ENCODE peak calls at places on chromosomes 5 and 9, in six cellular contexts. One of them, this sample, is unnamed.

GRCh38 chr5:82164957-82165698 is 113.0 kb downstream of the RPS23 start:
- DNase-seq in stimulated activated CD8-positive, alpha-beta memory T cell treated with anti-CD3 and anti-CD28 coated beads, Interleukin-4, amount 100 ng/mL, for 48 hours: no peak
- DNase-seq in A549: peak
- DNase-seq in posterior cingulate gyrus: no peak
- DNase-seq in ACHN: peak
- DNase-seq in NCI-H1092: no peak
- DNase-seq in this sample: peak

GRCh38 chr9:135137398-135137832 is 49.9 kb downstream of the OLFM1 start:
- DNase-seq in stimulated activated CD8-positive, alpha-beta memory T cell treated with anti-CD3 and anti-CD28 coated beads, Interleukin-4, amount 100 ng/mL, for 48 hours: no peak
- DNase-seq in posterior cingulate gyrus: peak
- DNase-seq in A549: no peak
- DNase-seq in ACHN: no peak
- DNase-seq in NCI-H1092: peak
- DNase-seq in this sample: no peak

GRCh38 chr5:5271606-5272321 is 131.6 kb downstream of the ADAMTS16 start:
- DNase-seq in ACHN: no peak
- DNase-seq in A549: no peak
- DNase-seq in NCI-H1092: peak
- DNase-seq in stimulated activated CD8-positive, alpha-beta memory T cell treated with anti-CD3 and anti-CD28 coated beads, Interleukin-4, amount 100 ng/mL, for 48 hours: no peak
- DNase-seq in posterior cingulate gyrus: no peak
- DNase-seq in this sample: no peak

GRCh38 chr5:10124287-10124686 is 125.4 kb downstream of the ATPSCKMT start:
- DNase-seq in A549: no peak
- DNase-seq in NCI-H1092: no peak
- DNase-seq in ACHN: no peak
- DNase-seq in stimulated activated CD8-positive, alpha-beta memory T cell treated with anti-CD3 and anti-CD28 coated beads, Interleukin-4, amount 100 ng/mL, for 48 hours: no peak
- DNase-seq in posterior cingulate gyrus: peak
- DNase-seq in this sample: peak

GRCh38 chr5:65774346-65774745 is 52.3 kb downstream of the NLN start:
- DNase-seq in stimulated activated CD8-positive, alpha-beta memory T cell treated with anti-CD3 and anti-CD28 coated beads, Interleukin-4, amount 100 ng/mL, for 48 hours: no peak
- DNase-seq in ACHN: peak
- DNase-seq in posterior cingulate gyrus: no peak
- DNase-seq in NCI-H1092: no peak
- DNase-seq in A549: no peak
- DNase-seq in this sample: no peak

GRCh38 chr9:88710449-88710848 is 175.5 kb downstream of the NXNL2 start:
- DNase-seq in A549: no peak
- DNase-seq in stimulated activated CD8-positive, alpha-beta memory T cell treated with anti-CD3 and anti-CD28 coated beads, Interleukin-4, amount 100 ng/mL, for 48 hours: no peak
- DNase-seq in posterior cingulate gyrus: no peak
- DNase-seq in NCI-H1092: no peak
- DNase-seq in ACHN: no peak
- DNase-seq in this sample: no peak

GRCh38 chr5:132294728-132295504 is 722 bp downstream of the SLC22A4 start:
- DNase-seq in NCI-H1092: no peak
- DNase-seq in A549: peak
- DNase-seq in ACHN: peak
- DNase-seq in stimulated activated CD8-positive, alpha-beta memory T cell treated with anti-CD3 and anti-CD28 coated beads, Interleukin-4, amount 100 ng/mL, for 48 hours: peak
- DNase-seq in posterior cingulate gyrus: no peak
- DNase-seq in this sample: no peak

GRCh38 chr5:106843812-106844416 is 826.8 kb downstream of the EFNA5 start:
- DNase-seq in ACHN: peak
- DNase-seq in NCI-H1092: no peak
- DNase-seq in posterior cingulate gyrus: no peak
- DNase-seq in stimulated activated CD8-positive, alpha-beta memory T cell treated with anti-CD3 and anti-CD28 coated beads, Interleukin-4, amount 100 ng/mL, for 48 hours: no peak
- DNase-seq in A549: peak
- DNase-seq in this sample: no peak

GRCh38 chr9:129033216-129033615 is 3.2 kb upstream of the MIGA2 start:
- DNase-seq in posterior cingulate gyrus: no peak
- DNase-seq in stimulated activated CD8-positive, alpha-beta memory T cell treated with anti-CD3 and anti-CD28 coated beads, Interleukin-4, amount 100 ng/mL, for 48 hours: no peak
- DNase-seq in NCI-H1092: no peak
- DNase-seq in ACHN: no peak
- DNase-seq in A549: no peak
- DNase-seq in this sample: no peak

GRCh38 chr5:131977212-131977604 is 31.7 kb upstream of the MEIKIN start:
- DNase-seq in NCI-H1092: no peak
- DNase-seq in ACHN: no peak
- DNase-seq in A549: no peak
- DNase-seq in posterior cingulate gyrus: no peak
- DNase-seq in stimulated activated CD8-positive, alpha-beta memory T cell treated with anti-CD3 and anti-CD28 coated beads, Interleukin-4, amount 100 ng/mL, for 48 hours: no peak
- DNase-seq in this sample: no peak

GRCh38 chr5:107301959-107302840 is 368.5 kb downstream of the EFNA5 start:
- DNase-seq in stimulated activated CD8-positive, alpha-beta memory T cell treated with anti-CD3 and anti-CD28 coated beads, Interleukin-4, amount 100 ng/mL, for 48 hours: no peak
- DNase-seq in NCI-H1092: no peak
- DNase-seq in A549: no peak
- DNase-seq in ACHN: no peak
- DNase-seq in posterior cingulate gyrus: no peak
- DNase-seq in this sample: no peak

GRCh38 chr5:154202379-154203260 is 12.1 kb downstream of the GALNT10 start:
- DNase-seq in A549: no peak
- DNase-seq in NCI-H1092: peak
- DNase-seq in stimulated activated CD8-positive, alpha-beta memory T cell treated with anti-CD3 and anti-CD28 coated beads, Interleukin-4, amount 100 ng/mL, for 48 hours: peak
- DNase-seq in ACHN: no peak
- DNase-seq in posterior cingulate gyrus: no peak
- DNase-seq in this sample: no peak

GRCh38 chr5:132098151-132098594 is 24.6 kb downstream of the CSF2 start:
- DNase-seq in posterior cingulate gyrus: no peak
- DNase-seq in stimulated activated CD8-positive, alpha-beta memory T cell treated with anti-CD3 and anti-CD28 coated beads, Interleukin-4, amount 100 ng/mL, for 48 hours: peak
- DNase-seq in A549: no peak
- DNase-seq in ACHN: no peak
- DNase-seq in NCI-H1092: no peak
- DNase-seq in this sample: no peak

GRCh38 chr9:114278881-114279570 is 43.9 kb upstream of the ORM1 start:
- DNase-seq in ACHN: peak
- DNase-seq in posterior cingulate gyrus: peak
- DNase-seq in NCI-H1092: no peak
- DNase-seq in A549: peak
- DNase-seq in stimulated activated CD8-positive, alpha-beta memory T cell treated with anti-CD3 and anti-CD28 coated beads, Interleukin-4, amount 100 ng/mL, for 48 hours: no peak
- DNase-seq in this sample: no peak

GRCh38 chr5:173968154-173968553 is 20.8 kb upstream of the C5orf47 start:
- DNase-seq in ACHN: no peak
- DNase-seq in posterior cingulate gyrus: peak
- DNase-seq in stimulated activated CD8-positive, alpha-beta memory T cell treated with anti-CD3 and anti-CD28 coated beads, Interleukin-4, amount 100 ng/mL, for 48 hours: no peak
- DNase-seq in NCI-H1092: no peak
- DNase-seq in A549: no peak
- DNase-seq in this sample: no peak

GRCh38 chr5:97143715-97144114 is 1.3 kb upstream of the LIX1 start:
- DNase-seq in ACHN: no peak
- DNase-seq in posterior cingulate gyrus: no peak
- DNase-seq in A549: no peak
- DNase-seq in NCI-H1092: no peak
- DNase-seq in stimulated activated CD8-positive, alpha-beta memory T cell treated with anti-CD3 and anti-CD28 coated beads, Interleukin-4, amount 100 ng/mL, for 48 hours: no peak
- DNase-seq in this sample: no peak

GRCh38 chr9:109448223-109448622 is 49.9 kb downstream of the PTPN3 start:
- DNase-seq in ACHN: peak
- DNase-seq in NCI-H1092: no peak
- DNase-seq in posterior cingulate gyrus: no peak
- DNase-seq in stimulated activated CD8-positive, alpha-beta memory T cell treated with anti-CD3 and anti-CD28 coated beads, Interleukin-4, amount 100 ng/mL, for 48 hours: no peak
- DNase-seq in A549: no peak
- DNase-seq in this sample: no peak

GRCh38 chr9:76756273-76756650 is 8.0 kb upstream of the PCA3 start:
- DNase-seq in NCI-H1092: peak
- DNase-seq in stimulated activated CD8-positive, alpha-beta memory T cell treated with anti-CD3 and anti-CD28 coated beads, Interleukin-4, amount 100 ng/mL, for 48 hours: no peak
- DNase-seq in posterior cingulate gyrus: no peak
- DNase-seq in A549: peak
- DNase-seq in ACHN: peak
- DNase-seq in this sample: peak

GRCh38 chr5:26894719-26895263 is 143.6 kb downstream of the CDH9 start:
- DNase-seq in NCI-H1092: no peak
- DNase-seq in stimulated activated CD8-positive, alpha-beta memory T cell treated with anti-CD3 and anti-CD28 coated beads, Interleukin-4, amount 100 ng/mL, for 48 hours: no peak
- DNase-seq in A549: no peak
- DNase-seq in posterior cingulate gyrus: no peak
- DNase-seq in ACHN: peak
- DNase-seq in this sample: no peak

GRCh38 chr9:127570533-127571111 is 41.5 kb upstream of the STXBP1 start:
- DNase-seq in ACHN: peak
- DNase-seq in stimulated activated CD8-positive, alpha-beta memory T cell treated with anti-CD3 and anti-CD28 coated beads, Interleukin-4, amount 100 ng/mL, for 48 hours: no peak
- DNase-seq in NCI-H1092: peak
- DNase-seq in A549: no peak
- DNase-seq in posterior cingulate gyrus: peak
- DNase-seq in this sample: no peak

GRCh38 chr9:125513634-125514413 is 193.2 kb downstream of the MAPKAP1 start:
- DNase-seq in NCI-H1092: no peak
- DNase-seq in A549: peak
- DNase-seq in posterior cingulate gyrus: no peak
- DNase-seq in ACHN: peak
- DNase-seq in stimulated activated CD8-positive, alpha-beta memory T cell treated with anti-CD3 and anti-CD28 coated beads, Interleukin-4, amount 100 ng/mL, for 48 hours: peak
- DNase-seq in this sample: no peak

GRCh38 chr5:13611604-13612003 is 332.9 kb downstream of the DNAH5 start:
- DNase-seq in A549: no peak
- DNase-seq in stimulated activated CD8-positive, alpha-beta memory T cell treated with anti-CD3 and anti-CD28 coated beads, Interleukin-4, amount 100 ng/mL, for 48 hours: no peak
- DNase-seq in posterior cingulate gyrus: no peak
- DNase-seq in NCI-H1092: no peak
- DNase-seq in ACHN: no peak
- DNase-seq in this sample: no peak

GRCh38 chr9:37650873-37651768 is at the start of gene FRMPD1:
- DNase-seq in A549: peak
- DNase-seq in ACHN: peak
- DNase-seq in stimulated activated CD8-positive, alpha-beta memory T cell treated with anti-CD3 and anti-CD28 coated beads, Interleukin-4, amount 100 ng/mL, for 48 hours: peak
- DNase-seq in posterior cingulate gyrus: no peak
- DNase-seq in NCI-H1092: peak
- DNase-seq in this sample: no peak

GRCh38 chr5:111375645-111376044 is 136.7 kb downstream of the STARD4 start:
- DNase-seq in NCI-H1092: no peak
- DNase-seq in ACHN: no peak
- DNase-seq in posterior cingulate gyrus: no peak
- DNase-seq in stimulated activated CD8-positive, alpha-beta memory T cell treated with anti-CD3 and anti-CD28 coated beads, Interleukin-4, amount 100 ng/mL, for 48 hours: no peak
- DNase-seq in A549: no peak
- DNase-seq in this sample: no peak